ENCODE peak calls at places on chromosomes 2 and 18, in seven cellular contexts. T is HCT116, U is SK-N-SH, B is Panc1, I is K562, E is GM12878, S is H1. A is an unnamed sample.

GRCh38 chr2:174692256-174692830 is 71.9 kb downstream of the CHRNA1 start:
- DNase-seq in T (no peak), U (no peak), B (no peak), I (no peak), E (no peak), S (no peak), A (no peak)

GRCh38 chr18:250685-251084 is 17.2 kb downstream of the THOC1 start:
- DNase-seq in T (no peak), U (no peak), B (no peak), I (no peak), E (no peak), S (no peak), A (no peak)

GRCh38 chr2:224175010-224175409 is 135.9 kb upstream of the SERPINE2 start:
- DNase-seq in T (no peak), U (no peak), B (no peak), I (peak), E (no peak), S (no peak), A (no peak)

GRCh38 chr2:209933499-209934458 is 68.7 kb upstream of the RPE start:
- DNase-seq in T (no peak), U (no peak), B (no peak), I (no peak), E (no peak), S (no peak), A (no peak)

GRCh38 chr2:189613650-189614420 is 33.2 kb upstream of the SLC40A1 start:
- DNase-seq in T (no peak), U (peak), B (no peak), I (no peak), E (no peak), S (no peak), A (no peak)

GRCh38 chr2:142502402-142502801 is 371.6 kb upstream of the LRP1B start:
- DNase-seq in T (no peak), U (no peak), B (no peak), I (no peak), E (no peak), S (no peak), A (no peak)

GRCh38 chr2:205386109-205386508 is 296.2 kb upstream of the NRP2 start:
- DNase-seq in T (no peak), U (peak), B (no peak), I (no peak), E (no peak), S (no peak), A (no peak)

GRCh38 chr2:11257078-11257477 is 87.4 kb downstream of the ROCK2 start:
- DNase-seq in T (no peak), U (no peak), B (no peak), I (no peak), E (no peak), S (no peak), A (no peak)

GRCh38 chr2:95698166-95698565 is 106.4 kb downstream of the TRIM43 start:
- DNase-seq in T (no peak), U (no peak), B (no peak), I (no peak), E (no peak), S (no peak), A (no peak)

GRCh38 chr2:79393806-79394484 is 118.9 kb upstream of the CTNNA2 start:
- DNase-seq in T (no peak), U (no peak), B (no peak), I (no peak), E (no peak), S (no peak), A (peak)

GRCh38 chr2:210020138-210020537 is 17.7 kb downstream of the RPE start:
- DNase-seq in T (no peak), U (no peak), B (no peak), I (no peak), E (no peak), S (no peak), A (no peak)

GRCh38 chr2:9644603-9645002 is 13.8 kb upstream of the YWHAQ start:
- DNase-seq in T (no peak), U (no peak), B (no peak), I (no peak), E (no peak), S (no peak), A (no peak)

GRCh38 chr2:131556998-131557397 is 29.3 kb downstream of the CCDC74A start:
- DNase-seq in T (no peak), U (no peak), B (no peak), I (no peak), E (no peak), S (no peak), A (peak)

GRCh38 chr2:492178-492577 is 185.0 kb downstream of the TMEM18 start:
- DNase-seq in T (no peak), U (peak), B (no peak), I (no peak), E (no peak), S (no peak), A (no peak)

GRCh38 chr2:128628206-128628605 is 309.5 kb upstream of the HS6ST1 start:
- DNase-seq in T (no peak), U (no peak), B (no peak), I (no peak), E (no peak), S (no peak), A (no peak)
- TF ChIP-seq SIN3A in T (no peak), U (no peak), B (no peak), I (no peak), E (no peak), S (no peak), A (no peak)

GRCh38 chr2:128691526-128691925 is 372.9 kb upstream of the HS6ST1 start:
- DNase-seq in T (no peak), U (no peak), B (no peak), I (no peak), E (no peak), S (no peak), A (no peak)
- TF ChIP-seq SIN3A in T (no peak), U (no peak), B (no peak), I (no peak), E (no peak), S (no peak), A (no peak)

DNA sequence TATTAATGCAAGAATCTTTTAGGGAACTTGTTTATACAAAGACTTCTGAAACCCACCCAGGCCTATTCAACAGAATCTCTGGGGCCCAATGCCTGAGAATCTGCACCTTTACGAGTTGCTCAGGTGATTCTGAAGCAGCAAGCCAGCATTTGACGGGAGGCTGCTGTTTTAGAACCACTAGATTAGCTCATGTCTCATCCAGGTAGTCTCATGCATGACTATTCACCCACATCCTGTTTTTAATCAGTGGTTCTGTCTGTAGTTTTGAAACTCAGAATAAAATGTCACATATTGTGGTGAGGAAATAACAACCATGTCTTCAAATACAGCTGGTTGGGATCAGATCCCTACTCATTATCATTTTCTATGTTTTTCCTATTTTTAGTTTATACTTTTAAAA is 39.5 kb downstream of the CYTIP start:
- DNase-seq in T (no peak), U (no peak), B (no peak), I (no peak), E (peak), S (no peak), A (no peak)
- TF ChIP-seq SIN3A in T (no peak), U (no peak), B (no peak), I (no peak), E (no peak), S (no peak), A (no peak)

GRCh38 chr2:38170098-38170497 is 94.1 kb upstream of the CYP1B1 start:
- DNase-seq in T (no peak), U (no peak), B (no peak), I (no peak), E (no peak), S (no peak), A (no peak)
- TF ChIP-seq SIN3A in T (no peak), U (no peak), B (no peak), I (no peak), E (no peak), S (no peak), A (no peak)